ENCODE peak calls at places on chromosomes 6 and 20, in seven cellular contexts. One of them, this sample, is unnamed.

GRCh38 chr20:61608275-61609085 is 356.4 kb downstream of the CDH4 start:
- DNase-seq in neuronal stem cell: peak
- DNase-seq in mesendoderm: peak
- DNase-seq in H1: peak
- DNase-seq in IMR-90: peak
- DNase-seq in mesenchymal stem cell: peak
- DNase-seq in trophoblast cell: peak
- DNase-seq in this sample: peak

GRCh38 chr6:130560231-130560630 is 194.4 kb downstream of the TMEM200A start:
- DNase-seq in neuronal stem cell: no peak
- DNase-seq in mesendoderm: no peak
- DNase-seq in H1: no peak
- DNase-seq in IMR-90: peak
- DNase-seq in mesenchymal stem cell: peak
- DNase-seq in trophoblast cell: no peak
- DNase-seq in this sample: no peak

GRCh38 chr6:150050846-150051245 is 18.1 kb downstream of the ULBP3 start:
- DNase-seq in neuronal stem cell: no peak
- DNase-seq in mesendoderm: no peak
- DNase-seq in H1: no peak
- DNase-seq in IMR-90: no peak
- DNase-seq in mesenchymal stem cell: no peak
- DNase-seq in trophoblast cell: no peak
- DNase-seq in this sample: no peak

GRCh38 chr6:137407816-137408215 is 86.4 kb downstream of the OLIG3 start:
- DNase-seq in neuronal stem cell: no peak
- DNase-seq in mesendoderm: no peak
- DNase-seq in H1: no peak
- DNase-seq in IMR-90: no peak
- DNase-seq in mesenchymal stem cell: no peak
- DNase-seq in trophoblast cell: no peak
- DNase-seq in this sample: no peak

GRCh38 chr6:132490024-132490423 is 22.9 kb downstream of the STX7 start:
- DNase-seq in neuronal stem cell: no peak
- DNase-seq in mesendoderm: no peak
- DNase-seq in H1: no peak
- DNase-seq in IMR-90: no peak
- DNase-seq in mesenchymal stem cell: peak
- DNase-seq in trophoblast cell: peak
- DNase-seq in this sample: no peak

GRCh38 chr6:136059308-136059707 is 190.8 kb downstream of the MTFR2 start:
- DNase-seq in neuronal stem cell: no peak
- DNase-seq in mesendoderm: no peak
- DNase-seq in H1: no peak
- DNase-seq in IMR-90: no peak
- DNase-seq in mesenchymal stem cell: no peak
- DNase-seq in trophoblast cell: no peak
- DNase-seq in this sample: no peak

GRCh38 chr6:33672808-33673207 is 38.7 kb downstream of the UQCC2 start:
- DNase-seq in neuronal stem cell: no peak
- DNase-seq in mesendoderm: peak
- DNase-seq in H1: no peak
- DNase-seq in IMR-90: peak
- DNase-seq in mesenchymal stem cell: peak
- DNase-seq in trophoblast cell: peak
- DNase-seq in this sample: peak

GRCh38 chr20:18984238-18985200 is 170.9 kb downstream of the SCP2D1 start:
- DNase-seq in neuronal stem cell: no peak
- DNase-seq in mesendoderm: peak
- DNase-seq in H1: no peak
- DNase-seq in IMR-90: no peak
- DNase-seq in mesenchymal stem cell: no peak
- DNase-seq in trophoblast cell: no peak
- DNase-seq in this sample: no peak

GRCh38 chr6:57177545-57178225 is 5.6 kb downstream of the BAG2 start:
- DNase-seq in neuronal stem cell: no peak
- DNase-seq in mesendoderm: no peak
- DNase-seq in H1: no peak
- DNase-seq in IMR-90: peak
- DNase-seq in mesenchymal stem cell: no peak
- DNase-seq in trophoblast cell: no peak
- DNase-seq in this sample: no peak

GRCh38 chr6:73388800-73389512 is 5.7 kb upstream of the DDX43 start:
- DNase-seq in neuronal stem cell: peak
- DNase-seq in mesendoderm: peak
- DNase-seq in H1: peak
- DNase-seq in IMR-90: peak
- DNase-seq in mesenchymal stem cell: peak
- DNase-seq in trophoblast cell: peak
- DNase-seq in this sample: peak

GRCh38 chr6:160254467-160255312 is 3.9 kb downstream of the SLC22A2 start:
- DNase-seq in neuronal stem cell: no peak
- DNase-seq in mesendoderm: peak
- DNase-seq in H1: no peak
- DNase-seq in IMR-90: no peak
- DNase-seq in mesenchymal stem cell: no peak
- DNase-seq in trophoblast cell: no peak
- DNase-seq in this sample: no peak

GRCh38 chr6:74343804-74344203 is 647.8 kb downstream of the CD109 start:
- DNase-seq in neuronal stem cell: no peak
- DNase-seq in mesendoderm: no peak
- DNase-seq in H1: no peak
- DNase-seq in IMR-90: no peak
- DNase-seq in mesenchymal stem cell: no peak
- DNase-seq in trophoblast cell: peak
- DNase-seq in this sample: no peak

GRCh38 chr6:40299666-40300065 is 287.5 kb downstream of the LRFN2 start:
- DNase-seq in neuronal stem cell: no peak
- DNase-seq in mesendoderm: no peak
- DNase-seq in H1: no peak
- DNase-seq in IMR-90: no peak
- DNase-seq in mesenchymal stem cell: no peak
- DNase-seq in trophoblast cell: no peak
- DNase-seq in this sample: no peak

GRCh38 chr6:23218751-23219150 is 649.4 kb downstream of the HDGFL1 start:
- DNase-seq in neuronal stem cell: peak
- DNase-seq in mesendoderm: peak
- DNase-seq in H1: no peak
- DNase-seq in IMR-90: no peak
- DNase-seq in mesenchymal stem cell: no peak
- DNase-seq in trophoblast cell: no peak
- DNase-seq in this sample: peak

GRCh38 chr6:168291450-168291849 is 28.1 kb downstream of the DACT2 start:
- DNase-seq in neuronal stem cell: no peak
- DNase-seq in mesendoderm: no peak
- DNase-seq in H1: no peak
- DNase-seq in IMR-90: no peak
- DNase-seq in mesenchymal stem cell: no peak
- DNase-seq in trophoblast cell: no peak
- DNase-seq in this sample: no peak

GRCh38 chr6:25026723-25027122 is 91.0 kb upstream of the RIPOR2 start:
- DNase-seq in neuronal stem cell: no peak
- DNase-seq in mesendoderm: peak
- DNase-seq in H1: no peak
- DNase-seq in IMR-90: no peak
- DNase-seq in mesenchymal stem cell: no peak
- DNase-seq in trophoblast cell: no peak
- DNase-seq in this sample: no peak

GRCh38 chr6:31892821-31893220 is 4.7 kb downstream of the EHMT2 start:
- DNase-seq in neuronal stem cell: no peak
- DNase-seq in mesendoderm: no peak
- DNase-seq in H1: no peak
- DNase-seq in IMR-90: no peak
- DNase-seq in mesenchymal stem cell: no peak
- DNase-seq in trophoblast cell: no peak
- DNase-seq in this sample: no peak

GRCh38 chr6:14734416-14735340 is 511.2 kb upstream of the JARID2 start:
- DNase-seq in neuronal stem cell: no peak
- DNase-seq in mesendoderm: no peak
- DNase-seq in H1: no peak
- DNase-seq in IMR-90: peak
- DNase-seq in mesenchymal stem cell: peak
- DNase-seq in trophoblast cell: peak
- DNase-seq in this sample: no peak

GRCh38 chr20:44309763-44310663 is 989 bp downstream of the FITM2 start:
- DNase-seq in neuronal stem cell: no peak
- DNase-seq in mesendoderm: peak
- DNase-seq in H1: no peak
- DNase-seq in IMR-90: peak
- DNase-seq in mesenchymal stem cell: peak
- DNase-seq in trophoblast cell: peak
- DNase-seq in this sample: no peak

GRCh38 chr20:22180244-22180643 is 404.1 kb downstream of the FOXA2 start:
- DNase-seq in neuronal stem cell: no peak
- DNase-seq in mesendoderm: peak
- DNase-seq in H1: peak
- DNase-seq in IMR-90: no peak
- DNase-seq in mesenchymal stem cell: no peak
- DNase-seq in trophoblast cell: no peak
- DNase-seq in this sample: peak

GRCh38 chr6:56093776-56094175 is 153.6 kb downstream of the COL21A1 start:
- DNase-seq in neuronal stem cell: no peak
- DNase-seq in mesendoderm: no peak
- DNase-seq in H1: no peak
- DNase-seq in IMR-90: no peak
- DNase-seq in mesenchymal stem cell: no peak
- DNase-seq in trophoblast cell: no peak
- DNase-seq in this sample: no peak

GRCh38 chr6:41694815-41695536 is 40.4 kb downstream of the TFEB start:
- DNase-seq in neuronal stem cell: no peak
- DNase-seq in mesendoderm: no peak
- DNase-seq in H1: no peak
- DNase-seq in IMR-90: peak
- DNase-seq in mesenchymal stem cell: no peak
- DNase-seq in trophoblast cell: no peak
- DNase-seq in this sample: no peak

GRCh38 chr6:112214749-112215269 is 39.6 kb downstream of the LAMA4 start:
- DNase-seq in neuronal stem cell: no peak
- DNase-seq in mesendoderm: peak
- DNase-seq in H1: no peak
- DNase-seq in IMR-90: peak
- DNase-seq in mesenchymal stem cell: no peak
- DNase-seq in trophoblast cell: peak
- DNase-seq in this sample: no peak

GRCh38 chr6:168962886-168963285 is 290.8 kb downstream of the THBS2 start:
- DNase-seq in neuronal stem cell: no peak
- DNase-seq in mesendoderm: no peak
- DNase-seq in H1: no peak
- DNase-seq in IMR-90: no peak
- DNase-seq in mesenchymal stem cell: no peak
- DNase-seq in trophoblast cell: no peak
- DNase-seq in this sample: no peak

GRCh38 chr6:29631860-29632731 is 887 bp downstream of the GABBR1 start:
- DNase-seq in neuronal stem cell: no peak
- DNase-seq in mesendoderm: peak
- DNase-seq in H1: peak
- DNase-seq in IMR-90: peak
- DNase-seq in mesenchymal stem cell: peak
- DNase-seq in trophoblast cell: no peak
- DNase-seq in this sample: peak

DNA sequence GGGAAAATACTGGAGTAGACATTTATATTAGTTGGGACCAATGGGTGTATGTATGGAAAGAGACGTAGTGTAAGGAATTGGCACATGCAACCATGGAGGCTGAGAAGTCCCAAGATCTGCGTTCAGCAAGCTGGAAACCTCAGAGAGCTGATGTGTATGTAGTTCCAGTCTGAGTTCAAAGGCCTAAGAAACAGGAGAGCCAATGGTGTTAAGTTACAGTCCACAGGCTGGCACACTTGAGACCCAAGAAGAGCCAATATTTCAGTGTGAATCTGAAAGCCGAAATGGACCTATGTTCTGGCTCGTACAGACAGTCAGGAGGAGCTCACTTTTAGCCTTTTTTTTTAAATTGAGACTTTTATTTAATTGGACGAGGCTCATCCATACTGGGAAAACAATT is 244.2 kb downstream of the CDKAL1 start:
- DNase-seq in neuronal stem cell: no peak
- DNase-seq in mesendoderm: no peak
- DNase-seq in H1: no peak
- DNase-seq in IMR-90: no peak
- DNase-seq in mesenchymal stem cell: no peak
- DNase-seq in trophoblast cell: no peak
- DNase-seq in this sample: no peak
- H2BK5ac ChIP-seq in neuronal stem cell: no peak
- H2BK5ac ChIP-seq in mesendoderm: no peak
- H2BK5ac ChIP-seq in H1: no peak
- H2BK5ac ChIP-seq in IMR-90: no peak
- H2BK5ac ChIP-seq in mesenchymal stem cell: no peak
- H2BK5ac ChIP-seq in trophoblast cell: no peak
- H2BK5ac ChIP-seq in this sample: no peak

GRCh38 chr20:38843346-38843745 is 37.8 kb downstream of the PPP1R16B start:
- DNase-seq in neuronal stem cell: no peak
- DNase-seq in mesendoderm: no peak
- DNase-seq in H1: no peak
- DNase-seq in IMR-90: no peak
- DNase-seq in mesenchymal stem cell: no peak
- DNase-seq in trophoblast cell: no peak
- DNase-seq in this sample: no peak
- H3K4ac ChIP-seq in neuronal stem cell: no peak
- H3K4ac ChIP-seq in mesendoderm: no peak
- H3K4ac ChIP-seq in H1: no peak
- H3K4ac ChIP-seq in IMR-90: no peak
- H3K4ac ChIP-seq in mesenchymal stem cell: no peak
- H3K4ac ChIP-seq in trophoblast cell: no peak
- H3K4ac ChIP-seq in this sample: no peak

DNA sequence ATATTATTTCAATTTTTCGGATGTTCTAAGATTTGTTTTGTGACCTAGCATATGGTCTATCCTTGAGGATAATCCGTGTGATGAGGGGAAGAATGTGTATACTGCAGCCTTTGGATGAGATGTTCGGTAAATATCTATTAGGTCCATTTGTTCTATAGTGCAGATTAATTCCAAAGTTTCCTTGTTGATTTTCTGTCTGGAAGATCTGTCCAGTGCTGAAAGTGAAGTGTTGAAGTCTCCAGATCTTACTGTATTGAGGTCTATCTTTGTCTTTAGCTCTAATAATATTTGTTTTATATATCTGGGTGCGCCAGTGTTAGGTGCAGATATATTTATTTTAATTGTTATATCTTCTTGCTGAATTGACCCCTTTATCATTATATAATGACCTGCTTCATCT is 32.2 kb upstream of the SNAP91 start:
- DNase-seq in neuronal stem cell: no peak
- DNase-seq in mesendoderm: no peak
- DNase-seq in H1: no peak
- DNase-seq in IMR-90: no peak
- DNase-seq in mesenchymal stem cell: no peak
- DNase-seq in trophoblast cell: no peak
- DNase-seq in this sample: no peak
- H2BK5ac ChIP-seq in neuronal stem cell: no peak
- H2BK5ac ChIP-seq in mesendoderm: no peak
- H2BK5ac ChIP-seq in H1: no peak
- H2BK5ac ChIP-seq in IMR-90: no peak
- H2BK5ac ChIP-seq in mesenchymal stem cell: no peak
- H2BK5ac ChIP-seq in trophoblast cell: no peak
- H2BK5ac ChIP-seq in this sample: no peak

GRCh38 chr20:49981218-49982071 is 1.3 kb upstream of the SNAI1 start:
- DNase-seq in neuronal stem cell: no peak
- DNase-seq in mesendoderm: no peak
- DNase-seq in H1: no peak
- DNase-seq in IMR-90: no peak
- DNase-seq in mesenchymal stem cell: no peak
- DNase-seq in trophoblast cell: no peak
- DNase-seq in this sample: no peak
- H3K4ac ChIP-seq in neuronal stem cell: no peak
- H3K4ac ChIP-seq in mesendoderm: peak
- H3K4ac ChIP-seq in H1: no peak
- H3K4ac ChIP-seq in IMR-90: no peak
- H3K4ac ChIP-seq in mesenchymal stem cell: no peak
- H3K4ac ChIP-seq in trophoblast cell: peak
- H3K4ac ChIP-seq in this sample: no peak

This sample was measured in H9.